ENCODE peak calls at places on chromosomes 5 and 9, in ten cellular contexts. G, D, B, X, I, V, M, P, Y and F are unnamed samples.
A peak's percentile ranks its signal among the peaks of the same experiment; 100 is the strongest.

GRCh38 chr9:104863180-104863883 is 64.6 kb downstream of the ABCA1 start:
- DNase-seq in G (peak; percentile 41), D (peak; percentile 93), B (peak; percentile 56), X (peak; percentile 44), I (peak; percentile 53), V (peak; percentile 75), M (peak; percentile 69), P (peak; percentile 57), Y (peak; percentile 59), F (no peak)

GRCh38 chr9:78101247-78101646 is 69.6 kb upstream of the GNAQ start:
- DNase-seq in G (no peak), D (no peak), B (no peak), X (no peak), I (no peak), V (no peak), M (no peak), P (no peak), Y (no peak), F (no peak)

GRCh38 chr9:77507212-77507961 is 140.7 kb downstream of the GNA14 start:
- DNase-seq in G (no peak), D (no peak), B (no peak), X (no peak), I (no peak), V (no peak), M (no peak), P (no peak), Y (no peak), F (no peak)

GRCh38 chr5:101455048-101455447 is 552.0 kb upstream of the ST8SIA4 start:
- DNase-seq in G (no peak), D (no peak), B (no peak), X (no peak), I (no peak), V (no peak), M (no peak), P (no peak), Y (no peak), F (no peak)

GRCh38 chr9:4979224-4979623 is 5.8 kb upstream of the JAK2 start:
- DNase-seq in G (no peak), D (peak; percentile 53), B (no peak), X (no peak), I (no peak), V (no peak), M (no peak), P (no peak), Y (no peak), F (no peak)

GRCh38 chr5:102911973-102912372 is 156.9 kb downstream of the PAM start:
- DNase-seq in G (no peak), D (peak; percentile 79), B (no peak), X (peak; percentile 61), I (no peak), V (no peak), M (no peak), P (no peak), Y (no peak), F (no peak)

GRCh38 chr5:89043676-89044075 is 160.7 kb upstream of the MEF2C start:
- DNase-seq in G (no peak), D (peak; percentile 62), B (no peak), X (no peak), I (no peak), V (no peak), M (no peak), P (no peak), Y (peak; percentile 5), F (no peak)

GRCh38 chr9:136057236-136058151 is 37.6 kb downstream of the NACC2 start:
- DNase-seq in G (no peak), D (no peak), B (no peak), X (no peak), I (no peak), V (no peak), M (peak; percentile 44), P (no peak), Y (no peak), F (no peak)

GRCh38 chr5:121500262-121500792 is 351.4 kb upstream of the FTMT start:
- DNase-seq in G (no peak), D (no peak), B (no peak), X (no peak), I (no peak), V (no peak), M (no peak), P (no peak), Y (no peak), F (no peak)

GRCh38 chr5:154813736-154814135 is 36.7 kb downstream of the FAXDC2 start:
- DNase-seq in G (no peak), D (no peak), B (no peak), X (no peak), I (no peak), V (no peak), M (peak; percentile 49), P (no peak), Y (no peak), F (peak; percentile 84)

GRCh38 chr9:88075966-88076285 is 62.3 kb downstream of the SPATA31C2 start:
- DNase-seq in G (no peak), D (no peak), B (no peak), X (no peak), I (no peak), V (no peak), M (no peak), P (no peak), Y (no peak), F (no peak)

GRCh38 chr5:149147673-149148072 is 6.4 kb downstream of the ABLIM3 start:
- DNase-seq in G (no peak), D (peak; percentile 18), B (no peak), X (no peak), I (no peak), V (no peak), M (no peak), P (no peak), Y (no peak), F (no peak)

GRCh38 chr9:128653941-128654340 is 2.7 kb downstream of the DYNC2I2 start:
- DNase-seq in G (no peak), D (no peak), B (peak; percentile 61), X (no peak), I (no peak), V (no peak), M (no peak), P (no peak), Y (no peak), F (no peak)

GRCh38 chr5:124421584-124421983 is 324.9 kb downstream of the ZNF608 start:
- DNase-seq in G (no peak), D (no peak), B (no peak), X (no peak), I (no peak), V (no peak), M (no peak), P (no peak), Y (no peak), F (no peak)

DNA sequence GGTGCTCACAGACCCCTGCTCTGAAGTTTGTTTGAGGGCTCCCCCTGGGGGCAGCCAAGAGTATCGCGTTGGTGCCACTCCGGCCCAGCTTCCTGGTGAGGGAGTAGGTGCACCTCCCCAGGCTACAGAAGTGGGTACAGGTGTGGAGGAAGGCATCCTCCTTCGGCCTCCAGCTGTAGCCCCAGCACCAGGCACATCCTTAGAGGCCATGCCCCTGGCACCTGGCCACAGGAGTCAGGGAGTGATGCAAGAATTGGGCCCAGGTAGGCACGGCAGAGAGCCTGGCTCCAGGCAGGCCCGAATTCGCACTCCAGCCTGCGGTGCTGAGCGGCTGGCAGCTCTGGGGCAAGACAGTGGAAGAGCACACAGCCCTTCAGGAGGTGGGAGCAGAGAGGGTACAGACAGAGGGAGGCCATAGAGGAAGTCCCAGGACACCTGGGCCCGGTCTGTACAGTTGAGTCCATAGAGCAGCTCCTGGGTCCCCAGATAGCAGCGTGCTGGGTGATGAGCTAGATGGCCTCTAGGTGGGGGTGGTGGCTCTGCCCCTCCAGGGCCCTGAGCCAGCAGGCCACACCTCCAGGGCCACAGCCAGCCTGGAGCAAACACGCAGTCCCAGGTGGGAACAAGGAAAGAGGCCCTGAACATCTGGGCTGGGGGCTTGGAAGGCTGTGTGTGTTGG is 2.4 kb downstream of the SAPCD2 start:
- DNase-seq in G (peak; percentile 72), D (peak; percentile 70), B (peak; percentile 81), X (peak; percentile 78), I (peak; percentile 74), V (peak; percentile 88), M (peak; percentile 92), P (peak; percentile 68), Y (peak; percentile 82), F (peak; percentile 95)
- TF ChIP-seq POLR2A in G (no peak), D (no peak), B (no peak), X (no peak), I (no peak), V (no peak), M (no peak), P (no peak), Y (no peak), F (no peak)

DNA sequence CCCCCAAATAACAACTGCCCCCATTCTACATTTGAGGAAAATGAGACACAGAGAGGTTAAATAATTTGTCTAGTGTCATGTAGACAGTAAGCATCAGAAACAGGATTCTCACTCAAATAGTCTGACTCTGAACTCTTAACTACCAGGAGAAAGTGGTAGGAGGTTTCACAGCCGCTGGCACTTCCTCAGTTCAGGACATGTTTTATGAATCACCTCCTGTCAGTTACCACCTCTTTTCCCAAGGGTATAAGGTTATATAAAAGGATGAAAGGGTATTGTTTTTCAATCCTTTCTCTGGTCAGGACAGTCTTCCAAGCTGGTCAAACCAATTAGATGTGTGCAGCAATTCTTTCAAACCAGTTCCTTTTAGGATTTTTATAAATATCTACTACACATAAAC is 52.1 kb downstream of the TSSK1B start:
- DNase-seq in G (no peak), D (no peak), B (no peak), X (no peak), I (no peak), V (no peak), M (no peak), P (no peak), Y (no peak), F (no peak)
- H3K4me1 ChIP-seq in G (peaks cover 27% of the 10 kb centered on the region), D (peaks cover 16% of the 10 kb centered on the region), B (peaks cover 12% of the 10 kb centered on the region), X (no peaks in the 10 kb centered on the region), I (no peaks in the 10 kb centered on the region), V (no peaks in the 10 kb centered on the region), M (peaks cover 4% of the 10 kb centered on the region), P (no peaks in the 10 kb centered on the region), Y (no peaks in the 10 kb centered on the region), F (peaks cover 17% of the 10 kb centered on the region)

DNA sequence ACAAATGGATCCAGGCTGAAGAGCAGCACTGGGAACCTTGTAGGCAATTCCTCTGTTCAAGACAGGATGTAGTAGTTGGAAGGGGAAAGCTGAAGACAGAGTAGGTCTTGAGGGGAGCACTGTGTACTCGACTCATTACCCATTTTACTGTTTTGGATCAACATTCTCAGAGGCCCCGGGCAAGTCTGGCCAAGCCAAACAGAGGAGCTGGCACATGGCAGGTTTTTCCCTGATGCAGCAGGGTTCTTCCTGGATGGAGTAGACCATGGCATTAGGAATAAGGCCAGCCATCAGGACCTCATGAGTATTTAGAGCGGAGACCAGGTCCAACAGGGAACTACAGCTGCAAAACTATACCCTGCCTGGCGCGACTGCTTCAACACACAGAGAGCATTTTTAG is 4.4 kb downstream of the SVEP1 start:
- DNase-seq in G (no peak), D (no peak), B (no peak), X (no peak), I (no peak), V (no peak), M (no peak), P (no peak), Y (no peak), F (no peak)
- H3K4me3 ChIP-seq in G (no peak overlapping the region), D (no peak overlapping the region), B (no peak overlapping the region), X (no peak overlapping the region), I (no peak overlapping the region), V (no peak overlapping the region), M (no peak overlapping the region), P (no peak overlapping the region), Y (no peak overlapping the region), F (no peak overlapping the region)

DNA sequence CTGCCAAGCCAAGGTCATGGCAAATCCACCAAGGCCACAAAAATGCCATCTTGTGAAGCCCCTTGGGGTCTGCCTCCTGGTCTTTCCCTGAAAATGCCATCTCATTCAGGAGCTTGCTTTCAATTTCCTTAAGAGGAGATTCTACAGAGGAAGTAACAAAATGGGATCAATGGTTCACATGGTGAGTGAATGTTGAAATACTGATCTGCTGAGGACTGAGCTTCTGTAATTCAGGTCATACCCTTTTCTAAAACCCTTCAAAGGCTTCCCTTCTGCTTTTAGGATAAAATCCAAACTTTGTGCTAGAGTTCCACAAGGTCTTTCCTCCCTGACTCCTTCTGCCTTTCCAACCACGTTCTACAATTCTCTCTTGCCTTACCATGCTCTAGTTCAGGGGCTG is 24.7 kb upstream of the NR3C1 start:
- DNase-seq in G (no peak), D (no peak), B (no peak), X (no peak), I (no peak), V (no peak), M (no peak), P (no peak), Y (no peak), F (no peak)
- TF ChIP-seq POLR2A in G (no peak), D (no peak), B (no peak), X (no peak), I (no peak), V (no peak), M (no peak), P (no peak), Y (no peak), F (no peak)